ENCODE peak calls at places on chromosomes 11 and 22, in nine cellular contexts. One of them, this sample, is unnamed.

GRCh38 chr22:20904008-20904979 is 12.9 kb upstream of the CRKL start:
- DNase-seq in posterior vena cava: peak
- DNase-seq in GM03348: peak
- DNase-seq in DMS 273 treated with DMSO at 0.1 percent for 48 hours: peak
- DNase-seq in T-cell: no peak
- DNase-seq in stimulated activated CD4-positive, alpha-beta T cell treated with anti-CD3 and anti-CD28 coated beads, Interleukin-2, amount 100 ng/mL, for 48 hours: no peak
- DNase-seq in neural progenitor cell: no peak
- DNase-seq in A172: peak
- DNase-seq in NT2/D1: no peak
- DNase-seq in this sample: peak

GRCh38 chr22:23970816-23971482 is 3.3 kb downstream of the DDT start:
- DNase-seq in DMS 273 treated with DMSO at 0.1 percent for 48 hours: no peak
- DNase-seq in A172: no peak
- DNase-seq in NT2/D1: no peak
- DNase-seq in stimulated activated CD4-positive, alpha-beta T cell treated with anti-CD3 and anti-CD28 coated beads, Interleukin-2, amount 100 ng/mL, for 48 hours: no peak
- DNase-seq in posterior vena cava: peak
- DNase-seq in GM03348: no peak
- DNase-seq in T-cell: no peak
- DNase-seq in neural progenitor cell: no peak
- DNase-seq in this sample: no peak

GRCh38 chr22:37485006-37485713 is 1.0 kb downstream of the MFNG start:
- DNase-seq in A172: no peak
- DNase-seq in NT2/D1: no peak
- DNase-seq in posterior vena cava: peak
- DNase-seq in stimulated activated CD4-positive, alpha-beta T cell treated with anti-CD3 and anti-CD28 coated beads, Interleukin-2, amount 100 ng/mL, for 48 hours: peak
- DNase-seq in DMS 273 treated with DMSO at 0.1 percent for 48 hours: no peak
- DNase-seq in T-cell: peak
- DNase-seq in GM03348: no peak
- DNase-seq in neural progenitor cell: no peak
- DNase-seq in this sample: no peak

GRCh38 chr11:94521684-94522083 is 9.4 kb downstream of the C11orf97 start:
- DNase-seq in NT2/D1: no peak
- DNase-seq in neural progenitor cell: peak
- DNase-seq in stimulated activated CD4-positive, alpha-beta T cell treated with anti-CD3 and anti-CD28 coated beads, Interleukin-2, amount 100 ng/mL, for 48 hours: no peak
- DNase-seq in GM03348: peak
- DNase-seq in T-cell: no peak
- DNase-seq in posterior vena cava: no peak
- DNase-seq in DMS 273 treated with DMSO at 0.1 percent for 48 hours: no peak
- DNase-seq in A172: no peak
- DNase-seq in this sample: peak

GRCh38 chr11:20933086-20933485 is 263.7 kb downstream of the NELL1 start:
- DNase-seq in NT2/D1: no peak
- DNase-seq in GM03348: no peak
- DNase-seq in DMS 273 treated with DMSO at 0.1 percent for 48 hours: no peak
- DNase-seq in A172: no peak
- DNase-seq in stimulated activated CD4-positive, alpha-beta T cell treated with anti-CD3 and anti-CD28 coated beads, Interleukin-2, amount 100 ng/mL, for 48 hours: no peak
- DNase-seq in T-cell: no peak
- DNase-seq in neural progenitor cell: no peak
- DNase-seq in posterior vena cava: no peak
- DNase-seq in this sample: no peak

GRCh38 chr22:45208993-45209838 is 31.5 kb downstream of the KIAA0930 start:
- DNase-seq in NT2/D1: no peak
- DNase-seq in neural progenitor cell: peak
- DNase-seq in A172: peak
- DNase-seq in GM03348: peak
- DNase-seq in stimulated activated CD4-positive, alpha-beta T cell treated with anti-CD3 and anti-CD28 coated beads, Interleukin-2, amount 100 ng/mL, for 48 hours: peak
- DNase-seq in posterior vena cava: peak
- DNase-seq in DMS 273 treated with DMSO at 0.1 percent for 48 hours: no peak
- DNase-seq in T-cell: peak
- DNase-seq in this sample: peak

GRCh38 chr11:14657841-14658240 is 14.2 kb downstream of the PDE3B start:
- DNase-seq in A172: no peak
- DNase-seq in DMS 273 treated with DMSO at 0.1 percent for 48 hours: no peak
- DNase-seq in neural progenitor cell: no peak
- DNase-seq in NT2/D1: no peak
- DNase-seq in T-cell: no peak
- DNase-seq in stimulated activated CD4-positive, alpha-beta T cell treated with anti-CD3 and anti-CD28 coated beads, Interleukin-2, amount 100 ng/mL, for 48 hours: no peak
- DNase-seq in posterior vena cava: no peak
- DNase-seq in GM03348: no peak
- DNase-seq in this sample: no peak

GRCh38 chr11:74583024-74583624 is 9.3 kb upstream of the POLD3 start:
- DNase-seq in posterior vena cava: no peak
- DNase-seq in A172: no peak
- DNase-seq in NT2/D1: no peak
- DNase-seq in neural progenitor cell: no peak
- DNase-seq in stimulated activated CD4-positive, alpha-beta T cell treated with anti-CD3 and anti-CD28 coated beads, Interleukin-2, amount 100 ng/mL, for 48 hours: no peak
- DNase-seq in GM03348: no peak
- DNase-seq in T-cell: no peak
- DNase-seq in DMS 273 treated with DMSO at 0.1 percent for 48 hours: no peak
- DNase-seq in this sample: no peak

GRCh38 chr11:47620836-47621378 is 21.5 kb downstream of the MTCH2 start:
- DNase-seq in posterior vena cava: no peak
- DNase-seq in NT2/D1: no peak
- DNase-seq in stimulated activated CD4-positive, alpha-beta T cell treated with anti-CD3 and anti-CD28 coated beads, Interleukin-2, amount 100 ng/mL, for 48 hours: no peak
- DNase-seq in neural progenitor cell: no peak
- DNase-seq in DMS 273 treated with DMSO at 0.1 percent for 48 hours: no peak
- DNase-seq in GM03348: no peak
- DNase-seq in A172: no peak
- DNase-seq in T-cell: no peak
- DNase-seq in this sample: no peak

GRCh38 chr11:6576471-6577373 is 26.7 kb downstream of the RRP8 start:
- DNase-seq in posterior vena cava: no peak
- DNase-seq in DMS 273 treated with DMSO at 0.1 percent for 48 hours: no peak
- DNase-seq in neural progenitor cell: no peak
- DNase-seq in GM03348: peak
- DNase-seq in T-cell: no peak
- DNase-seq in A172: no peak
- DNase-seq in NT2/D1: no peak
- DNase-seq in stimulated activated CD4-positive, alpha-beta T cell treated with anti-CD3 and anti-CD28 coated beads, Interleukin-2, amount 100 ng/mL, for 48 hours: no peak
- DNase-seq in this sample: peak

GRCh38 chr11:63491614-63492372 is 826 bp upstream of the PLAAT5 start:
- DNase-seq in posterior vena cava: no peak
- DNase-seq in NT2/D1: no peak
- DNase-seq in DMS 273 treated with DMSO at 0.1 percent for 48 hours: no peak
- DNase-seq in A172: peak
- DNase-seq in T-cell: no peak
- DNase-seq in GM03348: no peak
- DNase-seq in neural progenitor cell: peak
- DNase-seq in stimulated activated CD4-positive, alpha-beta T cell treated with anti-CD3 and anti-CD28 coated beads, Interleukin-2, amount 100 ng/mL, for 48 hours: no peak
- DNase-seq in this sample: peak

GRCh38 chr11:62889484-62890437 is 9.1 kb downstream of the SLC3A2 start:
- DNase-seq in T-cell: no peak
- DNase-seq in NT2/D1: no peak
- DNase-seq in posterior vena cava: no peak
- DNase-seq in neural progenitor cell: no peak
- DNase-seq in stimulated activated CD4-positive, alpha-beta T cell treated with anti-CD3 and anti-CD28 coated beads, Interleukin-2, amount 100 ng/mL, for 48 hours: no peak
- DNase-seq in A172: peak
- DNase-seq in GM03348: peak
- DNase-seq in DMS 273 treated with DMSO at 0.1 percent for 48 hours: no peak
- DNase-seq in this sample: peak

GRCh38 chr11:92269021-92269420 is 44.4 kb downstream of the FAT3 start:
- DNase-seq in A172: peak
- DNase-seq in stimulated activated CD4-positive, alpha-beta T cell treated with anti-CD3 and anti-CD28 coated beads, Interleukin-2, amount 100 ng/mL, for 48 hours: no peak
- DNase-seq in T-cell: no peak
- DNase-seq in posterior vena cava: no peak
- DNase-seq in NT2/D1: peak
- DNase-seq in DMS 273 treated with DMSO at 0.1 percent for 48 hours: no peak
- DNase-seq in neural progenitor cell: no peak
- DNase-seq in GM03348: peak
- DNase-seq in this sample: peak

GRCh38 chr11:83648610-83649467 is 362.7 kb upstream of the CCDC90B start:
- DNase-seq in stimulated activated CD4-positive, alpha-beta T cell treated with anti-CD3 and anti-CD28 coated beads, Interleukin-2, amount 100 ng/mL, for 48 hours: no peak
- DNase-seq in T-cell: no peak
- DNase-seq in GM03348: no peak
- DNase-seq in NT2/D1: no peak
- DNase-seq in posterior vena cava: no peak
- DNase-seq in DMS 273 treated with DMSO at 0.1 percent for 48 hours: no peak
- DNase-seq in neural progenitor cell: peak
- DNase-seq in A172: no peak
- DNase-seq in this sample: no peak

GRCh38 chr11:27998552-27998951 is 109.4 kb downstream of the KIF18A start:
- DNase-seq in DMS 273 treated with DMSO at 0.1 percent for 48 hours: no peak
- DNase-seq in neural progenitor cell: no peak
- DNase-seq in posterior vena cava: no peak
- DNase-seq in NT2/D1: no peak
- DNase-seq in T-cell: no peak
- DNase-seq in A172: no peak
- DNase-seq in stimulated activated CD4-positive, alpha-beta T cell treated with anti-CD3 and anti-CD28 coated beads, Interleukin-2, amount 100 ng/mL, for 48 hours: no peak
- DNase-seq in GM03348: no peak
- DNase-seq in this sample: no peak

GRCh38 chr11:74318241-74318932 is 6.9 kb upstream of the P4HA3 start:
- DNase-seq in neural progenitor cell: no peak
- DNase-seq in GM03348: peak
- DNase-seq in T-cell: no peak
- DNase-seq in A172: peak
- DNase-seq in NT2/D1: no peak
- DNase-seq in posterior vena cava: no peak
- DNase-seq in DMS 273 treated with DMSO at 0.1 percent for 48 hours: no peak
- DNase-seq in stimulated activated CD4-positive, alpha-beta T cell treated with anti-CD3 and anti-CD28 coated beads, Interleukin-2, amount 100 ng/mL, for 48 hours: no peak
- DNase-seq in this sample: peak

GRCh38 chr22:35178446-35178845 is 78.8 kb upstream of the HMGXB4 start:
- DNase-seq in DMS 273 treated with DMSO at 0.1 percent for 48 hours: no peak
- DNase-seq in T-cell: no peak
- DNase-seq in GM03348: no peak
- DNase-seq in NT2/D1: no peak
- DNase-seq in neural progenitor cell: no peak
- DNase-seq in stimulated activated CD4-positive, alpha-beta T cell treated with anti-CD3 and anti-CD28 coated beads, Interleukin-2, amount 100 ng/mL, for 48 hours: no peak
- DNase-seq in A172: no peak
- DNase-seq in posterior vena cava: no peak
- DNase-seq in this sample: no peak

GRCh38 chr11:79678780-79679468 is 238.1 kb upstream of the TENM4 start:
- DNase-seq in stimulated activated CD4-positive, alpha-beta T cell treated with anti-CD3 and anti-CD28 coated beads, Interleukin-2, amount 100 ng/mL, for 48 hours: no peak
- DNase-seq in neural progenitor cell: peak
- DNase-seq in T-cell: no peak
- DNase-seq in NT2/D1: peak
- DNase-seq in A172: no peak
- DNase-seq in DMS 273 treated with DMSO at 0.1 percent for 48 hours: no peak
- DNase-seq in posterior vena cava: no peak
- DNase-seq in GM03348: no peak
- DNase-seq in this sample: no peak

GRCh38 chr22:25748704-25749103 is 6.7 kb downstream of the MYO18B start:
- DNase-seq in neural progenitor cell: no peak
- DNase-seq in DMS 273 treated with DMSO at 0.1 percent for 48 hours: no peak
- DNase-seq in T-cell: no peak
- DNase-seq in NT2/D1: no peak
- DNase-seq in stimulated activated CD4-positive, alpha-beta T cell treated with anti-CD3 and anti-CD28 coated beads, Interleukin-2, amount 100 ng/mL, for 48 hours: no peak
- DNase-seq in posterior vena cava: no peak
- DNase-seq in A172: no peak
- DNase-seq in GM03348: no peak
- DNase-seq in this sample: no peak

GRCh38 chr11:88489030-88489429 is 151.5 kb upstream of the CTSC start:
- DNase-seq in GM03348: no peak
- DNase-seq in DMS 273 treated with DMSO at 0.1 percent for 48 hours: no peak
- DNase-seq in NT2/D1: no peak
- DNase-seq in T-cell: no peak
- DNase-seq in stimulated activated CD4-positive, alpha-beta T cell treated with anti-CD3 and anti-CD28 coated beads, Interleukin-2, amount 100 ng/mL, for 48 hours: no peak
- DNase-seq in A172: no peak
- DNase-seq in posterior vena cava: no peak
- DNase-seq in neural progenitor cell: no peak
- DNase-seq in this sample: peak

GRCh38 chr11:8016396-8016949 is 29.3 kb downstream of the EIF3F start:
- DNase-seq in GM03348: no peak
- DNase-seq in posterior vena cava: no peak
- DNase-seq in stimulated activated CD4-positive, alpha-beta T cell treated with anti-CD3 and anti-CD28 coated beads, Interleukin-2, amount 100 ng/mL, for 48 hours: no peak
- DNase-seq in T-cell: no peak
- DNase-seq in A172: no peak
- DNase-seq in neural progenitor cell: no peak
- DNase-seq in NT2/D1: peak
- DNase-seq in DMS 273 treated with DMSO at 0.1 percent for 48 hours: no peak
- DNase-seq in this sample: no peak

GRCh38 chr22:18044548-18045271 is 20.3 kb upstream of the MICAL3 start:
- DNase-seq in GM03348: no peak
- DNase-seq in DMS 273 treated with DMSO at 0.1 percent for 48 hours: no peak
- DNase-seq in T-cell: no peak
- DNase-seq in A172: no peak
- DNase-seq in NT2/D1: no peak
- DNase-seq in neural progenitor cell: no peak
- DNase-seq in stimulated activated CD4-positive, alpha-beta T cell treated with anti-CD3 and anti-CD28 coated beads, Interleukin-2, amount 100 ng/mL, for 48 hours: no peak
- DNase-seq in posterior vena cava: peak
- DNase-seq in this sample: no peak

GRCh38 chr11:65425105-65425970 is 2.7 kb downstream of the NEAT1 start:
- DNase-seq in DMS 273 treated with DMSO at 0.1 percent for 48 hours: no peak
- DNase-seq in stimulated activated CD4-positive, alpha-beta T cell treated with anti-CD3 and anti-CD28 coated beads, Interleukin-2, amount 100 ng/mL, for 48 hours: no peak
- DNase-seq in T-cell: peak
- DNase-seq in NT2/D1: no peak
- DNase-seq in A172: peak
- DNase-seq in neural progenitor cell: peak
- DNase-seq in GM03348: no peak
- DNase-seq in posterior vena cava: peak
- DNase-seq in this sample: peak

GRCh38 chr11:50080256-50080655 is 47.6 kb downstream of the OR4C45 start:
- DNase-seq in T-cell: no peak
- DNase-seq in neural progenitor cell: no peak
- DNase-seq in posterior vena cava: no peak
- DNase-seq in stimulated activated CD4-positive, alpha-beta T cell treated with anti-CD3 and anti-CD28 coated beads, Interleukin-2, amount 100 ng/mL, for 48 hours: no peak
- DNase-seq in GM03348: no peak
- DNase-seq in A172: peak
- DNase-seq in DMS 273 treated with DMSO at 0.1 percent for 48 hours: no peak
- DNase-seq in NT2/D1: no peak
- DNase-seq in this sample: no peak

GRCh38 chr11:102347526-102348331 is 715 bp downstream of the BIRC2 start:
- DNase-seq in A172: peak
- DNase-seq in DMS 273 treated with DMSO at 0.1 percent for 48 hours: no peak
- DNase-seq in posterior vena cava: no peak
- DNase-seq in T-cell: no peak
- DNase-seq in neural progenitor cell: peak
- DNase-seq in GM03348: peak
- DNase-seq in NT2/D1: no peak
- DNase-seq in stimulated activated CD4-positive, alpha-beta T cell treated with anti-CD3 and anti-CD28 coated beads, Interleukin-2, amount 100 ng/mL, for 48 hours: no peak
- DNase-seq in this sample: peak

GRCh38 chr11:134289789-134290188 is 13.6 kb downstream of the GLB1L3 start:
- DNase-seq in stimulated activated CD4-positive, alpha-beta T cell treated with anti-CD3 and anti-CD28 coated beads, Interleukin-2, amount 100 ng/mL, for 48 hours: no peak
- DNase-seq in GM03348: no peak
- DNase-seq in T-cell: no peak
- DNase-seq in posterior vena cava: no peak
- DNase-seq in A172: no peak
- DNase-seq in neural progenitor cell: peak
- DNase-seq in DMS 273 treated with DMSO at 0.1 percent for 48 hours: no peak
- DNase-seq in NT2/D1: no peak
- DNase-seq in this sample: no peak

GRCh38 chr11:130513132-130513531 is 64.7 kb downstream of the ADAMTS15 start:
- DNase-seq in posterior vena cava: no peak
- DNase-seq in NT2/D1: no peak
- DNase-seq in neural progenitor cell: no peak
- DNase-seq in GM03348: peak
- DNase-seq in A172: peak
- DNase-seq in T-cell: no peak
- DNase-seq in DMS 273 treated with DMSO at 0.1 percent for 48 hours: peak
- DNase-seq in stimulated activated CD4-positive, alpha-beta T cell treated with anti-CD3 and anti-CD28 coated beads, Interleukin-2, amount 100 ng/mL, for 48 hours: no peak
- DNase-seq in this sample: peak

GRCh38 chr11:111966678-111967077 is 29.5 kb downstream of the DIXDC1 start:
- DNase-seq in neural progenitor cell: no peak
- DNase-seq in T-cell: no peak
- DNase-seq in posterior vena cava: no peak
- DNase-seq in NT2/D1: no peak
- DNase-seq in DMS 273 treated with DMSO at 0.1 percent for 48 hours: no peak
- DNase-seq in A172: no peak
- DNase-seq in stimulated activated CD4-positive, alpha-beta T cell treated with anti-CD3 and anti-CD28 coated beads, Interleukin-2, amount 100 ng/mL, for 48 hours: no peak
- DNase-seq in GM03348: no peak
- DNase-seq in this sample: no peak

GRCh38 chr11:69489031-69489745 is 7.7 kb downstream of the LINC01488 start:
- DNase-seq in neural progenitor cell: no peak
- DNase-seq in DMS 273 treated with DMSO at 0.1 percent for 48 hours: no peak
- DNase-seq in GM03348: no peak
- DNase-seq in T-cell: no peak
- DNase-seq in stimulated activated CD4-positive, alpha-beta T cell treated with anti-CD3 and anti-CD28 coated beads, Interleukin-2, amount 100 ng/mL, for 48 hours: no peak
- DNase-seq in NT2/D1: no peak
- DNase-seq in A172: no peak
- DNase-seq in posterior vena cava: peak
- DNase-seq in this sample: no peak

GRCh38 chr22:24059793-24060192 is 48.7 kb downstream of the CABIN1 start:
- DNase-seq in GM03348: no peak
- DNase-seq in stimulated activated CD4-positive, alpha-beta T cell treated with anti-CD3 and anti-CD28 coated beads, Interleukin-2, amount 100 ng/mL, for 48 hours: no peak
- DNase-seq in posterior vena cava: peak
- DNase-seq in NT2/D1: no peak
- DNase-seq in neural progenitor cell: no peak
- DNase-seq in DMS 273 treated with DMSO at 0.1 percent for 48 hours: no peak
- DNase-seq in A172: no peak
- DNase-seq in T-cell: no peak
- DNase-seq in this sample: no peak

GRCh38 chr22:38871360-38872171 is 450 bp downstream of the CBX6 start:
- DNase-seq in stimulated activated CD4-positive, alpha-beta T cell treated with anti-CD3 and anti-CD28 coated beads, Interleukin-2, amount 100 ng/mL, for 48 hours: no peak
- DNase-seq in DMS 273 treated with DMSO at 0.1 percent for 48 hours: no peak
- DNase-seq in T-cell: no peak
- DNase-seq in GM03348: peak
- DNase-seq in A172: no peak
- DNase-seq in NT2/D1: no peak
- DNase-seq in posterior vena cava: peak
- DNase-seq in neural progenitor cell: peak
- DNase-seq in this sample: peak

This sample was measured in fibroblast of villous mesenchyme.